ENCODE peak calls at places on chromosomes 4 and X, in ten cellular contexts. O is kidney epithelial cell, M is cardiac muscle cell, H is psoas muscle, S is vagina, Q is left lung, F is lower leg skin, Y is stomach, A is A673, B is uterus. X is an unnamed sample.

GRCh38 chr4:184100297-184100885 is 117.3 kb downstream of the ENPP6 start:
- DNase-seq in O (no peak), M (peak), H (peak), S (no peak), Q (peak), F (peak), Y (peak), A (no peak), B (no peak), X (no peak)

GRCh38 chrX:151973262-151973661 is 1.2 kb downstream of the GABRE start:
- DNase-seq in O (no peak), M (no peak), H (no peak), S (no peak), Q (no peak), F (no peak), Y (no peak), A (no peak), B (no peak), X (no peak)

GRCh38 chr4:124631760-124632159 is 80.8 kb downstream of the ANKRD50 start:
- DNase-seq in O (peak), M (peak), H (no peak), S (no peak), Q (no peak), F (no peak), Y (peak), A (peak), B (peak), X (no peak)

GRCh38 chrX:113741744-113742143 is 842.1 kb upstream of the HTR2C start:
- DNase-seq in O (no peak), M (peak), H (no peak), S (no peak), Q (no peak), F (no peak), Y (no peak), A (peak), B (no peak), X (no peak)

GRCh38 chr4:118834070-118834469 is 1.9 kb downstream of the SEC24D start:
- DNase-seq in O (no peak), M (peak), H (no peak), S (no peak), Q (no peak), F (no peak), Y (no peak), A (no peak), B (no peak), X (no peak)

GRCh38 chr4:173243321-173243720 is 74.7 kb downstream of the GALNT7 start:
- DNase-seq in O (peak), M (peak), H (no peak), S (no peak), Q (no peak), F (no peak), Y (no peak), A (peak), B (no peak), X (no peak)

GRCh38 chrX:102154900-102155805 is 624 bp downstream of the BEX5 start:
- DNase-seq in O (no peak), M (no peak), H (no peak), S (no peak), Q (peak), F (peak), Y (peak), A (no peak), B (peak), X (no peak)

GRCh38 chr4:173056271-173056670 is 112.3 kb upstream of the GALNT7 start:
- DNase-seq in O (no peak), M (no peak), H (no peak), S (no peak), Q (no peak), F (no peak), Y (no peak), A (no peak), B (no peak), X (no peak)

GRCh38 chr4:86595426-86595805 is 1.3 kb downstream of the PTPN13 start:
- DNase-seq in O (no peak), M (peak), H (no peak), S (no peak), Q (no peak), F (no peak), Y (no peak), A (peak), B (peak), X (no peak)

GRCh38 chrX:130264573-130264972 is 4.1 kb downstream of the ZNF280C start:
- DNase-seq in O (no peak), M (peak), H (no peak), S (no peak), Q (no peak), F (no peak), Y (no peak), A (no peak), B (no peak), X (no peak)
- TF ChIP-seq CTCF in O (no peak), M (no peak), H (no peak), S (no peak), Q (no peak), F (no peak), Y (no peak), A (no peak), B (no peak), X (no peak)

GRCh38 chrX:48468693-48469691 is 1.1 kb downstream of the SLC38A5 start:
- DNase-seq in O (no peak), M (no peak), H (no peak), S (peak), Q (no peak), F (no peak), Y (no peak), A (peak), B (no peak), X (no peak)
- TF ChIP-seq CTCF in O (peak), M (peak), H (no peak), S (no peak), Q (no peak), F (no peak), Y (no peak), A (peak), B (no peak), X (no peak)

GRCh38 chr4:3344104-3344503 is 51.3 kb downstream of the RGS12 start:
- DNase-seq in O (no peak), M (no peak), H (no peak), S (peak), Q (no peak), F (peak), Y (no peak), A (no peak), B (no peak), X (no peak)

GRCh38 chr4:3344596-3344995 is 51.8 kb downstream of the RGS12 start:
- DNase-seq in O (no peak), M (no peak), H (no peak), S (peak), Q (no peak), F (peak), Y (no peak), A (no peak), B (no peak), X (no peak)

GRCh38 chr4:3342182-3342854 is 49.5 kb downstream of the RGS12 start:
- DNase-seq in O (peak), M (peak), H (no peak), S (peak), Q (no peak), F (no peak), Y (no peak), A (peak), B (no peak), X (no peak)

GRCh38 chr4:3341760-3342159 is 48.9 kb downstream of the RGS12 start:
- DNase-seq in O (no peak), M (no peak), H (no peak), S (peak), Q (peak), F (no peak), Y (no peak), A (peak), B (no peak), X (no peak)

GRCh38 chr4:3343358-3343757 is 50.5 kb downstream of the RGS12 start:
- DNase-seq in O (no peak), M (no peak), H (no peak), S (no peak), Q (no peak), F (no peak), Y (no peak), A (no peak), B (no peak), X (no peak)
- TF ChIP-seq CTCF in O (no peak), M (no peak), H (no peak), S (no peak), Q (no peak), F (no peak), Y (no peak), A (no peak), B (no peak), X (no peak)

GRCh38 chrX:54639346-54640102 is 109.5 kb downstream of the GNL3L start:
- DNase-seq in O (peak), M (peak), H (peak), S (peak), Q (peak), F (peak), Y (peak), A (peak), B (peak), X (peak)
- TF ChIP-seq CTCF in O (peak), M (peak), H (peak), S (no peak), Q (peak), F (no peak), Y (peak), A (peak), B (peak), X (no peak)

DNA sequence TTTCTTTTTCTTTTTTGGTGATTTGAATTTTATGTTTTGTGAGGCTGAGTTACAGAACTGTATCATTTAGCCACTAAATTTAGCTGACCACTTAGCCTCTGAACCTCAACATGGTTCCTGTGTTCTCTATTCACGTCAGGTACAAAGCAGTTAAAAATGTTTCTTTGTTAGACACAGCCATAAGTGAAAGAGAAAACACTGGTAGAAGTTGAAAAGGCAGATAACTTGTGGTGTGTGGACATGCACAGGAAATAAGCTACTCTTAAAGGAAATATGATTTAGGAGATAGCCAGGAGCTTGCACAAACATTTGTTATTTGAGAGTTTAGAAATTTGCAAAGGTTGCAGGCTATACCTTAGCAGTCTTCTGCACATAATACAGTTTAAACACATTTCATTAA is 171.0 kb upstream of the RPS6KA3 start:
- DNase-seq in O (no peak), M (peak), H (no peak), S (no peak), Q (no peak), F (no peak), Y (no peak), A (no peak), B (no peak), X (no peak)
- TF ChIP-seq CTCF in O (no peak), M (no peak), H (no peak), S (no peak), Q (no peak), F (no peak), Y (no peak), A (no peak), B (no peak), X (no peak)

GRCh38 chr4:149164282-149164681 is 651.4 kb downstream of the IQCM start:
- DNase-seq in O (no peak), M (peak), H (no peak), S (no peak), Q (no peak), F (no peak), Y (no peak), A (peak), B (no peak), X (no peak)
- TF ChIP-seq CTCF in O (no peak), M (no peak), H (no peak), S (no peak), Q (no peak), F (no peak), Y (no peak), A (no peak), B (no peak), X (no peak)

GRCh38 chrX:45860450-45860849 is 659.8 kb upstream of the DIPK2B start:
- DNase-seq in O (no peak), M (no peak), H (no peak), S (no peak), Q (no peak), F (no peak), Y (no peak), A (no peak), B (no peak), X (no peak)

GRCh38 chrX:45862801-45863200 is 662.1 kb upstream of the DIPK2B start:
- DNase-seq in O (no peak), M (no peak), H (no peak), S (no peak), Q (no peak), F (no peak), Y (no peak), A (no peak), B (no peak), X (no peak)

DNA sequence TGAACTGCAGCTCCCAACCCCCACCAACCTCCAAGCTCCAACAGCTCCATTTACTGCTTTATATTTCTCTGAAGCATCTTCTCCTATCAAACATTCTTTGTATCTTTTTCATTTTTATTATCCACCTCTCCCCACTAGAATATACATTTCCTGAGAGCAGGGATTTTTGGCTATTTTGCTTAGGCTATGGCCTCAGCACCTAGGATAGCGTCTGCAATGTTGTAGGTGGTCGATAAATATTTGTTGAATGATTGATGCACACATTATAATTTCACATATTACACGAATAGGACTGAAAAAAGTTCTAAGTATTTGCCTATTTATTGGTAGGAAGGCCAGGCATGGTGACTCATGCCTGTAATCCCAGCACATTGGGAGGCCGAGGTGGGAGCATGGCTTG is 658.7 kb upstream of the DIPK2B start:
- DNase-seq in O (no peak), M (no peak), H (no peak), S (no peak), Q (no peak), F (no peak), Y (no peak), A (no peak), B (no peak), X (no peak)
- TF ChIP-seq CTCF in O (no peak), M (no peak), H (no peak), S (no peak), Q (no peak), F (no peak), Y (no peak), A (no peak), B (no peak), X (no peak)

DNA sequence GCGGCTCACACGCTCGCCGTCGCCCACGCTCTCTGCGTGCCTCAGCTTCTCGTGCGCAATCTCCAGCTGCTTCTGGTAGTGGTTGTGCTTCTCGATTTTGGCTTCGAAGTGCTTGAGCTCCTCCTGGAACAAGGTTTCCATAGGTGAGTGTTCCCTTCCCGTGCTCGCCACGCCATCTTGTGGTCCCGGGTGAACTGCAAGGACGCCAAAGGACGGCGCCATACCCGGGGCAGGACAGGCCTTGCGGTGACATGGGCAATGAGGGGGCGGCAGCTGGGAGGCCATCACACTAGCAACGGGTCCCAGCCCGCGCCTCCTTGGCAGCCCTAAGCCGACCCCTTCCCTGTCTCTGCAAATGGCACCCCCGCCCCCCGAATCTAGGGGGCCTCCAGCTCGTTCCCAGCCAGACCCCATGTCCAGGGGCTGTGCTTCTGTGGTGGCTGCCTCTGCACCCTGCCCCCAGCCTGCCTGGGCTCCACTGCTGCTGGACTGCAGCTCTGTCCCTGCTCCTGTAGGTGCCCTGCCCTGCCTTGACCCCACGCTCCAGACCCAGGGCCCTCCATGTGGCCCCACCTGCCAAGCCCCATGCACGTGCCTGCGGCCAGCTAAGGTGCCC is 17.3 kb downstream of the LRPAP1 start:
- DNase-seq in O (no peak), M (no peak), H (peak), S (no peak), Q (peak), F (no peak), Y (no peak), A (no peak), B (no peak), X (no peak)
- TF ChIP-seq CTCF in O (peak), M (peak), H (no peak), S (no peak), Q (no peak), F (no peak), Y (peak), A (peak), B (no peak), X (no peak)